ENCODE peak calls at places on chromosomes 1 and 21, in five cellular contexts. M, J, F, N and W are unnamed samples.

GRCh38 chr1:244815600-244816099 is 19.8 kb upstream of the COX20 start:
- DNase-seq in M (no peak), J (no peak), F (no peak), N (no peak), W (peak; percentile 39)

GRCh38 chr1:200242379-200243041 is 167.3 kb downstream of the ZNF281 start:
- DNase-seq in M (peak; percentile 48), J (peak; percentile 85), F (no peak), N (no peak), W (no peak)

GRCh38 chr1:7223334-7224080 is 438.3 kb downstream of the CAMTA1 start:
- DNase-seq in M (no peak), J (peak; percentile 76), F (no peak), N (no peak), W (no peak)

GRCh38 chr1:23422313-23422877 is 2.2 kb downstream of the TCEA3 start:
- DNase-seq in M (peak; percentile 80), J (no peak), F (no peak), N (peak; percentile 63), W (peak; percentile 87)

GRCh38 chr1:100713636-100714035 is 5.9 kb upstream of the VCAM1 start:
- DNase-seq in M (no peak), J (no peak), F (no peak), N (no peak), W (no peak)

GRCh38 chr21:41873005-41873404 is 6.1 kb downstream of the PRDM15 start:
- DNase-seq in M (no peak), J (no peak), F (no peak), N (no peak), W (no peak)

GRCh38 chr1:7584157-7584556 is 186.9 kb upstream of the VAMP3 start:
- DNase-seq in M (no peak), J (no peak), F (no peak), N (no peak), W (peak; percentile 2)

GRCh38 chr1:216630532-216630931 is 92.7 kb downstream of the ESRRG start:
- DNase-seq in M (no peak), J (no peak), F (no peak), N (no peak), W (no peak)

GRCh38 chr1:24898909-24899439 is 31.1 kb downstream of the RUNX3 start:
- DNase-seq in M (no peak), J (no peak), F (no peak), N (no peak), W (peak; percentile 55)

GRCh38 chr1:6961905-6962304 is 176.7 kb downstream of the CAMTA1 start:
- DNase-seq in M (no peak), J (no peak), F (no peak), N (no peak), W (no peak)

GRCh38 chr21:45860493-45861155 is 120.9 kb upstream of the COL6A1 start:
- DNase-seq in M (no peak), J (no peak), F (no peak), N (no peak), W (no peak)

GRCh38 chr1:200139661-200140250 is 112.2 kb downstream of the NR5A2 start:
- DNase-seq in M (peak; percentile 53), J (peak; percentile 37), F (peak; percentile 28), N (peak; percentile 16), W (no peak)

GRCh38 chr1:90012305-90012704 is 17.4 kb downstream of the ZNF326 start:
- DNase-seq in M (no peak), J (no peak), F (no peak), N (no peak), W (no peak)

GRCh38 chr1:83887483-83887882 is 111.4 kb downstream of the TTLL7 start:
- DNase-seq in M (no peak), J (no peak), F (no peak), N (no peak), W (no peak)

GRCh38 chr1:9822897-9823692 is 670 bp downstream of the CLSTN1 start:
- DNase-seq in M (no peak), J (no peak), F (no peak), N (peak; percentile 27), W (no peak)

GRCh38 chr1:30371179-30371788 is 352.1 kb downstream of the MATN1 start:
- DNase-seq in M (no peak), J (no peak), F (no peak), N (no peak), W (no peak)

GRCh38 chr1:41851589-41851988 is 67.1 kb downstream of the HIVEP3 start:
- DNase-seq in M (no peak), J (no peak), F (no peak), N (no peak), W (no peak)

GRCh38 chr1:14901371-14901954 is 252.1 kb upstream of the TMEM51 start:
- DNase-seq in M (no peak), J (no peak), F (no peak), N (no peak), W (no peak)

GRCh38 chr1:1432566-1432950 is 2.9 kb upstream of the VWA1 start:
- DNase-seq in M (no peak), J (no peak), F (no peak), N (no peak), W (no peak)

GRCh38 chr1:39632491-39633417 is 6.7 kb downstream of the HEYL start:
- DNase-seq in M (peak; percentile 63), J (peak; percentile 9), F (peak; percentile 31), N (no peak), W (peak; percentile 91)

GRCh38 chr1:219716611-219717114 is 103.8 kb upstream of the ZC3H11B start:
- DNase-seq in M (no peak), J (no peak), F (no peak), N (no peak), W (no peak)

GRCh38 chr1:243316366-243316989 is 60.6 kb downstream of the SDCCAG8 start:
- DNase-seq in M (no peak), J (no peak), F (no peak), N (no peak), W (no peak)

GRCh38 chr1:245126530-245126929 is 28.3 kb upstream of the KIF26B start:
- DNase-seq in M (no peak), J (no peak), F (no peak), N (no peak), W (peak; percentile 9)

GRCh38 chr1:9294910-9295636 is 2.4 kb downstream of the SPSB1 start:
- DNase-seq in M (peak; percentile 61), J (no peak), F (no peak), N (no peak), W (no peak)